ENCODE peak calls at places on chromosome 1, in four cellular contexts. D, R, P and I are unnamed samples.

GRCh38 chr1:234281826-234282489 is 91.3 kb upstream of the COA6 start:
- DNase-seq in P (no peak), R (no peak), D (no peak), I (no peak)

GRCh38 chr1:179867493-179868330 is 9.9 kb downstream of the TOR1AIP2 start:
- DNase-seq in D (peak), P (peak), R (peak), I (peak)

GRCh38 chr1:56435434-56436337 is 143.7 kb downstream of the PLPP3 start:
- DNase-seq in D (no peak), P (no peak), R (no peak), I (no peak)

GRCh38 chr1:234841710-234842231 is 231.8 kb upstream of the IRF2BP2 start:
- DNase-seq in P (no peak), R (no peak), D (no peak), I (no peak)

GRCh38 chr1:76006234-76006633 is 68.3 kb upstream of the ST6GALNAC3 start:
- DNase-seq in P (peak), R (no peak), D (no peak), I (no peak)

GRCh38 chr1:112462953-112463279 is 45.8 kb upstream of the WNT2B start:
- DNase-seq in D (no peak), P (no peak), R (no peak), I (no peak)

GRCh38 chr1:166133276-166133841 is 33.4 kb downstream of the FAM78B start:
- DNase-seq in R (no peak), P (no peak), D (no peak), I (no peak)

GRCh38 chr1:23793018-23793781 is 2.3 kb downstream of the LYPLA2 start:
- DNase-seq in P (peak), R (peak), D (no peak), I (no peak)

GRCh38 chr1:224769987-224770693 is 154.0 kb downstream of the CNIH3 start:
- DNase-seq in P (peak), D (no peak), R (no peak), I (no peak)